ENCODE peak calls at places on chromosomes 7 and 10, in four cellular contexts. U is CD8-positive, alpha-beta T cell; J is CD8-positive, alpha-beta memory T cell; L is mucosa of gallbladder. P is an unnamed sample.

GRCh38 chr10:48554246-48554645 is 50.6 kb downstream of the ARHGAP22 start:
- DNase-seq in U (no peak), J (no peak), L (no peak), P (no peak)

GRCh38 chr7:156504006-156504405 is 136.6 kb upstream of the RNF32 start:
- DNase-seq in U (no peak), J (no peak), L (no peak), P (no peak)

GRCh38 chr7:75900617-75901315 is 14.2 kb upstream of the POR start:
- DNase-seq in U (no peak), J (no peak), L (no peak), P (no peak)

GRCh38 chr7:131027287-131027773 is 293.3 kb upstream of the KLF14 start:
- DNase-seq in U (no peak), J (no peak), L (peak; percentile 53), P (peak; percentile 46)

GRCh38 chr7:101857358-101857794 is 40.0 kb downstream of the CUX1 start:
- DNase-seq in U (no peak), J (no peak), L (no peak), P (no peak)

GRCh38 chr7:36301914-36302771 is 87.5 kb upstream of the ANLN start:
- DNase-seq in U (no peak), J (no peak), L (no peak), P (no peak)

GRCh38 chr7:117793496-117793895 is 79.7 kb downstream of the CTTNBP2 start:
- DNase-seq in U (no peak), J (no peak), L (no peak), P (no peak)

GRCh38 chr7:11228515-11228914 is 254.8 kb downstream of the PHF14 start:
- DNase-seq in U (no peak), J (no peak), L (no peak), P (no peak)

GRCh38 chr7:47556511-47557180 is 25.3 kb downstream of the TNS3 start:
- DNase-seq in U (no peak), J (no peak), L (no peak), P (no peak)

GRCh38 chr7:17408904-17409290 is 110.4 kb downstream of the AHR start:
- DNase-seq in U (no peak), J (no peak), L (no peak), P (no peak)

GRCh38 chr7:99122762-99123161 is 21.1 kb downstream of the SMURF1 start:
- DNase-seq in U (no peak), J (no peak), L (no peak), P (no peak)

GRCh38 chr10:43287056-43288007 is 20.5 kb upstream of the RASGEF1A start:
- DNase-seq in U (peak; percentile 81), J (peak; percentile 46), L (peak; percentile 27), P (peak; percentile 33)

GRCh38 chr7:157576415-157576814 is 239.6 kb downstream of the DNAJB6 start:
- DNase-seq in U (peak; percentile 73), J (peak; percentile 62), L (peak; percentile 40), P (peak; percentile 71)

GRCh38 chr10:133509700-133510099 is 17.5 kb upstream of the CYP2E1 start:
- DNase-seq in U (no peak), J (no peak), L (no peak), P (no peak)

GRCh38 chr7:39811161-39811614 is 138.9 kb upstream of the CDK13 start:
- DNase-seq in U (no peak), J (no peak), L (no peak), P (no peak)

GRCh38 chr10:127910464-127910770 is 3.5 kb downstream of the PTPRE start:
- DNase-seq in U (no peak), J (no peak), L (no peak), P (no peak)

GRCh38 chr7:139169816-139170215 is 60.3 kb upstream of the ZC3HAV1 start:
- DNase-seq in U (no peak), J (no peak), L (no peak), P (no peak)

GRCh38 chr7:24870766-24871165 is 109.2 kb downstream of the OSBPL3 start:
- DNase-seq in U (no peak), J (no peak), L (no peak), P (no peak)

GRCh38 chr10:6239213-6239991 is 36.7 kb downstream of the PFKFB3 start:
- DNase-seq in U (peak; percentile 67), J (peak; percentile 20), L (peak; percentile 63), P (no peak)

GRCh38 chr10:31032515-31033132 is 959 bp upstream of the ZNF438 start:
- DNase-seq in U (no peak), J (no peak), L (no peak), P (no peak)

GRCh38 chr10:60508037-60508436 is 118.4 kb upstream of the ANK3 start:
- DNase-seq in U (no peak), J (no peak), L (no peak), P (no peak)

GRCh38 chr7:150390206-150390605 is 11.1 kb downstream of the ZNF775 start:
- DNase-seq in U (no peak), J (no peak), L (no peak), P (no peak)

GRCh38 chr10:117074621-117075020 is 63.4 kb downstream of the VAX1 start:
- DNase-seq in U (no peak), J (no peak), L (no peak), P (no peak)

GRCh38 chr10:53447576-53447975 is 675.0 kb upstream of the MBL2 start:
- DNase-seq in U (no peak), J (no peak), L (no peak), P (no peak)

GRCh38 chr7:67402280-67402679 is 405.6 kb downstream of the TYW1 start:
- DNase-seq in U (no peak), J (no peak), L (no peak), P (no peak)

GRCh38 chr10:13329565-13329964 is 18.5 kb downstream of the SEPHS1 start:
- DNase-seq in U (no peak), J (no peak), L (no peak), P (no peak)

GRCh38 chr10:63145782-63146181 is 12.7 kb downstream of the NRBF2 start:
- DNase-seq in U (no peak), J (no peak), L (no peak), P (no peak)

GRCh38 chr10:78977761-78978305 is 90.9 kb upstream of the ZMIZ1 start:
- DNase-seq in U (no peak), J (no peak), L (no peak), P (no peak)

GRCh38 chr10:123913688-123914268 is 22.2 kb upstream of the CPXM2 start:
- DNase-seq in U (peak; percentile 31), J (no peak), L (peak; percentile 26), P (no peak)